ENCODE peak calls at places on chromosome 22, in seven cellular contexts. V is GM13976, Q is brain microvascular endothelial cell, H is bronchial epithelial cell, G is PC-3, R is ovary, C is WTC11. J is an unnamed sample.
A peak's percentile ranks its signal among the peaks of the same experiment; 100 is the strongest.

GRCh38 chr22:30262917-30263741 is 3.5 kb downstream of the OSM start:
- DNase-seq in H (peak; percentile 32), Q (no peak), C (peak; percentile 94), R (peak; percentile 83), V (peak; percentile 81), G (peak; percentile 72), J (peak; percentile 87)

GRCh38 chr22:36411589-36412258 is 24.0 kb upstream of the MYH9 start:
- DNase-seq in C (no peak), H (no peak), V (no peak), Q (no peak), G (no peak), R (peak; percentile 41), J (no peak)

GRCh38 chr22:34993548-34993947 is 72.4 kb upstream of the ISX start:
- DNase-seq in G (no peak), Q (no peak), V (no peak), H (no peak), R (no peak), C (no peak), J (no peak)

GRCh38 chr22:37549704-37550059 is 10.6 kb upstream of the CDC42EP1 start:
- DNase-seq in V (no peak), G (no peak), H (no peak), Q (no peak), R (peak; percentile 58), C (no peak), J (peak; percentile 79)

GRCh38 chr22:45960477-45961386 is 16.2 kb downstream of the WNT7B start:
- DNase-seq in G (no peak), V (no peak), Q (no peak), H (no peak), R (no peak), C (no peak), J (no peak)

GRCh38 chr22:30883586-30884145 is 84.9 kb downstream of the MORC2 start:
- DNase-seq in H (no peak), C (no peak), Q (no peak), G (no peak), V (no peak), R (no peak), J (no peak)

GRCh38 chr22:43477151-43477725 is 65.4 kb downstream of the MPPED1 start:
- DNase-seq in H (no peak), Q (no peak), C (no peak), G (no peak), R (no peak), V (no peak), J (no peak)

GRCh38 chr22:38397189-38398097 is 57.6 kb downstream of the KCNJ4 start:
- DNase-seq in R (no peak), H (peak; percentile 25), G (peak; percentile 56), V (peak; percentile 36), C (peak; percentile 84), Q (no peak), J (peak; percentile 67)

GRCh38 chr22:21672107-21672629 is 6.4 kb downstream of the PPIL2 start:
- DNase-seq in G (no peak), V (no peak), Q (no peak), H (no peak), C (no peak), R (no peak), J (no peak)

GRCh38 chr22:34105461-34106062 is 185.3 kb upstream of the LARGE1 start:
- DNase-seq in Q (no peak), G (peak; percentile 9), R (peak; percentile 44), C (peak; percentile 88), H (peak; percentile 2), V (peak; percentile 36), J (no peak)

GRCh38 chr22:30238661-30239420 is 7.7 kb downstream of the LIF start:
- DNase-seq in C (peak; percentile 50), H (no peak), R (peak; percentile 66), G (peak; percentile 54), V (no peak), Q (peak; percentile 81), J (no peak)

GRCh38 chr22:28600546-28601143 is 79.0 kb downstream of the TTC28 start:
- DNase-seq in Q (peak; percentile 28), R (no peak), V (peak; percentile 43), C (no peak), H (peak; percentile 48), G (peak; percentile 70), J (peak; percentile 78)

GRCh38 chr22:27896251-27896650 is 22.8 kb downstream of the PITPNB start:
- DNase-seq in G (no peak), H (no peak), C (no peak), V (peak; percentile 53), Q (no peak), R (no peak), J (no peak)

GRCh38 chr22:25144522-25144921 is 55.1 kb upstream of the CRYBB3 start:
- DNase-seq in H (no peak), R (no peak), G (no peak), V (no peak), Q (no peak), C (no peak), J (no peak)

GRCh38 chr22:37931893-37932389 is 21.5 kb downstream of the C22orf23 start:
- DNase-seq in Q (no peak), C (no peak), G (no peak), R (no peak), V (no peak), H (no peak), J (peak; percentile 49)

GRCh38 chr22:42937164-42937854 is 77.6 kb downstream of the PACSIN2 start:
- DNase-seq in Q (peak; percentile 86), H (peak; percentile 85), C (no peak), V (peak; percentile 68), R (no peak), G (peak; percentile 79), J (no peak)

GRCh38 chr22:27995801-27996528 is 76.9 kb upstream of the PITPNB start:
- DNase-seq in Q (no peak), V (no peak), G (peak; percentile 4), R (peak; percentile 25), C (no peak), H (no peak), J (no peak)

GRCh38 chr22:47022475-47022874 is 260.0 kb downstream of the TBC1D22A start:
- DNase-seq in R (no peak), H (no peak), G (no peak), Q (no peak), V (no peak), C (no peak), J (no peak)

GRCh38 chr22:34946339-34946985 is 119.5 kb upstream of the ISX start:
- DNase-seq in H (no peak), R (no peak), V (no peak), C (no peak), Q (no peak), G (no peak), J (no peak)

GRCh38 chr22:48171294-48171693 is 1408.8 kb downstream of the TBC1D22A start:
- DNase-seq in C (no peak), R (no peak), V (no peak), Q (no peak), H (no peak), G (no peak), J (peak; percentile 22)

GRCh38 chr22:35596821-35597220 is 20.3 kb downstream of the MB start:
- DNase-seq in G (no peak), V (no peak), Q (no peak), C (no peak), R (peak; percentile 71), H (no peak), J (peak; percentile 34)

GRCh38 chr22:33112606-33113005 is 54.4 kb upstream of the SYN3 start:
- DNase-seq in H (no peak), V (no peak), G (no peak), Q (no peak), R (no peak), C (no peak), J (no peak)

GRCh38 chr22:46081831-46082210 is 68.5 kb upstream of the PPARA start:
- DNase-seq in Q (no peak), G (no peak), H (no peak), R (peak; percentile 57), V (no peak), C (peak; percentile 10), J (no peak)

DNA sequence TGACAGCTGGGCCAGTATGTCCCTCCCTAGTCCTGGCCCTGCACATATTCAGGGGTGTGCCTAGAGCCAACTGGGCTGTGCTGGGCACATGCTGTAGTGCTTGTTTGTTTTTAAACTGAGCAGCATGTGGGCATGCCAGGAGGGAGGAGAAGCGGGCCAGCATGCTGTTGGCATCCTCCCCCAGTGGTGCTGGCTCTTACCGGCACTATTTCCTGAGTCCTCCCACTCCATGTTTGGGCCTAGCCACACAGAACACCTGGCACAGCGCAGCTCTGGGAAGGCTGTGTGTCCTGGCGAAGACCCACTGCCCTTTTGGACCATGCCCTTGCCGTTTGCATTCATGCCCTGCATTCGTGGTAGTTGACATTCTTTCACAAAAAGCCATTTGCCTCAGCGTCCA is 13.4 kb downstream of the DGCR8 start:
- DNase-seq in C (no peak), Q (no peak), V (no peak), R (no peak), H (no peak), G (no peak), J (no peak)
- TF ChIP-seq CTCF in C (no peak), Q (no peak), V (no peak), R (no peak), H (no peak), G (no peak), J (no peak)

GRCh38 chr22:49196046-49196511 is 631.6 kb downstream of the BRD1 start:
- DNase-seq in G (no peak), H (no peak), V (no peak), R (no peak), Q (no peak), C (peak; percentile 4), J (no peak)
- TF ChIP-seq CTCF in G (no peak), H (no peak), V (no peak), R (no peak), Q (no peak), C (no peak), J (no peak)

GRCh38 chr22:41776381-41776780 is 24.1 kb upstream of the CCDC134 start:
- DNase-seq in R (no peak), Q (no peak), G (no peak), H (no peak), V (no peak), C (no peak), J (no peak)

GRCh38 chr22:41775338-41775737 is 25.1 kb upstream of the CCDC134 start:
- DNase-seq in G (no peak), V (no peak), H (no peak), C (no peak), Q (no peak), R (no peak), J (no peak)

GRCh38 chr22:41779889-41780505 is 20.5 kb upstream of the CCDC134 start:
- DNase-seq in R (no peak), Q (no peak), V (no peak), C (no peak), G (no peak), H (no peak), J (no peak)

GRCh38 chr22:41775976-41776375 is 24.5 kb upstream of the CCDC134 start:
- DNase-seq in R (no peak), V (no peak), H (no peak), Q (no peak), C (no peak), G (no peak), J (no peak)

GRCh38 chr22:41777749-41778395 is 22.6 kb upstream of the CCDC134 start:
- DNase-seq in H (peak; percentile 58), V (no peak), C (no peak), Q (no peak), G (no peak), R (no peak), J (no peak)
- TF ChIP-seq CTCF in H (no peak), V (no peak), C (no peak), Q (no peak), G (no peak), R (no peak), J (no peak)

DNA sequence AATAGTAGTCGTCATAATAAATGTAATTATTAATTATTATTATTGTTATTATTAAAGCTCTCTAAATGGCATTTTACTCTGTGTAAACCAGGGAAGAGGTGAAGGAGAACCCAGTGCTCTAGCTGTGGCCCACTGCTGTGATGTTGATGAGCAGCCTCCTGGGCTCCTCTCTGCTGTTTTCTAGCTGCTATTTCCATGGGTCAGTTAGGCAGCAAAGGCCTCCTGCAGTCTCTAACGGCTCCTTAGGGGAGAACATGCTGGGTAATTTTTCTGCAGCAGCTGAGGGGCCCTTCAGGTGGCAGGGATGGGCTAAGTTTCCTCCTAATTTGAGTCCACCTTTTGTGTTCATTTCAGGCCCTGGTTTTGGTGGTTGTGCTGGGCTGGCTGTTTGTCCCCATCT is 24.6 kb downstream of the SLC5A1 start:
- DNase-seq in H (no peak), G (no peak), Q (no peak), V (no peak), C (no peak), R (no peak), J (no peak)
- TF ChIP-seq CTCF in H (no peak), G (no peak), Q (no peak), V (no peak), C (no peak), R (no peak), J (no peak)